ENCODE peak calls at places on chromosomes 4 and X, in six cellular contexts. J is NCI-H146; I is HCT116; K is tibial nerve; V is stimulated activated CD4-positive, alpha-beta T cell treated with anti-CD3 and anti-CD28 coated beads, Interleukin-15, amount 100 ng/mL, for 48 hours; H is SJCRH30. E is an unnamed sample.

GRCh38 chrX:112113460-112113859 is 30.9 kb upstream of the TRPC5 start:
- DNase-seq in V (no peak), H (no peak), I (no peak), K (no peak), J (no peak), E (no peak)

GRCh38 chr4:65825121-65825520 is 154.8 kb upstream of the EPHA5 start:
- DNase-seq in I (no peak), J (no peak), H (no peak), V (no peak), K (no peak), E (no peak)

GRCh38 chr4:7607156-7607910 is 172.6 kb upstream of the PSAPL1 start:
- DNase-seq in V (no peak), I (no peak), H (peak; percentile 66), K (peak; percentile 56), J (no peak), E (no peak)

GRCh38 chr4:42626629-42627028 is 30.3 kb downstream of the ATP8A1 start:
- DNase-seq in I (no peak), J (no peak), H (no peak), K (no peak), V (no peak), E (no peak)

GRCh38 chrX:119690921-119691716 is 1.8 kb downstream of the SEPTIN6 start:
- DNase-seq in J (no peak), K (no peak), H (no peak), V (peak; percentile 78), I (no peak), E (no peak)

GRCh38 chr4:153479118-153479517 is 13.0 kb downstream of the TMEM131L start:
- DNase-seq in J (no peak), I (no peak), H (no peak), K (no peak), V (no peak), E (no peak)

GRCh38 chr4:8703401-8703696 is 110.8 kb downstream of the CPZ start:
- DNase-seq in J (no peak), V (no peak), H (no peak), I (no peak), K (no peak), E (no peak)

GRCh38 chrX:15737957-15738685 is at the start of gene CA5B:
- DNase-seq in V (peak; percentile 99), K (peak; percentile 90), J (peak; percentile 91), H (no peak), I (peak; percentile 68), E (peak; percentile 94)

GRCh38 chrX:17028381-17028780 is 81.9 kb downstream of the REPS2 start:
- DNase-seq in V (no peak), K (no peak), J (no peak), H (no peak), I (no peak), E (no peak)

GRCh38 chr4:60313616-60314015 is 886.5 kb upstream of the ADGRL3 start:
- DNase-seq in I (no peak), J (no peak), V (no peak), K (no peak), H (no peak), E (no peak)

GRCh38 chr4:15735531-15735930 is 32.7 kb downstream of the BST1 start:
- DNase-seq in H (no peak), K (no peak), J (no peak), I (no peak), V (no peak), E (no peak)

GRCh38 chr4:75434105-75434504 is 80.1 kb downstream of the RCHY1 start:
- DNase-seq in I (no peak), V (no peak), H (no peak), K (no peak), J (peak; percentile 3), E (no peak)

GRCh38 chrX:154375156-154375504 is 696 bp upstream of the FLNA start:
- DNase-seq in K (no peak), V (no peak), I (no peak), H (no peak), J (no peak), E (no peak)

GRCh38 chr4:169899295-169899694 is 126.9 kb downstream of the MFAP3L start:
- DNase-seq in K (no peak), V (no peak), J (no peak), I (peak; percentile 78), H (peak; percentile 78), E (no peak)

GRCh38 chr4:52572936-52573485 is 86.1 kb downstream of the USP46 start:
- DNase-seq in V (no peak), I (no peak), J (no peak), H (no peak), K (no peak), E (no peak)

GRCh38 chr4:5878359-5878758 is 14.5 kb downstream of the CRMP1 start:
- DNase-seq in I (no peak), J (peak; percentile 80), V (no peak), H (no peak), K (no peak), E (no peak)

GRCh38 chrX:129772796-129773431 is 6.8 kb upstream of the SASH3 start:
- DNase-seq in V (no peak), I (no peak), K (peak; percentile 13), H (no peak), J (no peak), E (no peak)

GRCh38 chr4:7002336-7002735 is 40.8 kb upstream of the TADA2B start:
- DNase-seq in J (no peak), K (no peak), I (no peak), H (no peak), V (no peak), E (no peak)

GRCh38 chrX:123742440-123742839 is 9.6 kb upstream of the THOC2 start:
- DNase-seq in I (no peak), H (no peak), J (no peak), V (no peak), K (no peak), E (no peak)

GRCh38 chr4:107760281-107760947 is 40.4 kb upstream of the PAPSS1 start:
- DNase-seq in K (no peak), H (no peak), I (no peak), J (peak; percentile 7), V (no peak), E (no peak)

GRCh38 chr4:120869511-120870278 is 52.8 kb downstream of the PRDM5 start:
- DNase-seq in V (no peak), H (no peak), K (no peak), J (no peak), I (no peak), E (peak; percentile 38)

GRCh38 chr4:39587881-39588280 is 50.8 kb downstream of the SMIM14 start:
- DNase-seq in V (no peak), K (no peak), I (no peak), J (no peak), H (no peak), E (no peak)

GRCh38 chr4:26509681-26510333 is 19.5 kb upstream of the CCKAR start:
- DNase-seq in I (no peak), J (no peak), H (no peak), V (no peak), K (no peak), E (no peak)

GRCh38 chr4:11409632-11410031 is 19.1 kb downstream of the HS3ST1 start:
- DNase-seq in J (no peak), H (no peak), I (no peak), K (no peak), V (no peak), E (no peak)

GRCh38 chr4:2861631-2862436 is 18.2 kb downstream of the ADD1 start:
- DNase-seq in H (no peak), J (no peak), K (no peak), V (no peak), I (no peak), E (no peak)

GRCh38 chr4:151641167-151641566 is 119.6 kb downstream of the GATB start:
- DNase-seq in K (no peak), I (no peak), J (no peak), H (no peak), V (no peak), E (no peak)

GRCh38 chr4:110119347-110119746 is 79.1 kb downstream of the ELOVL6 start:
- DNase-seq in H (no peak), K (no peak), I (no peak), J (no peak), V (no peak), E (peak; percentile 68)

GRCh38 chr4:129821073-129821472 is 725.1 kb downstream of the C4orf33 start:
- DNase-seq in H (no peak), I (no peak), K (no peak), V (no peak), J (no peak), E (no peak)

GRCh38 chrX:39731390-39731680 is 366.4 kb downstream of the BCOR start:
- DNase-seq in H (no peak), V (no peak), K (no peak), I (no peak), J (no peak), E (no peak)

GRCh38 chrX:133258481-133258880 is 40.3 kb upstream of the TFDP3 start:
- DNase-seq in K (no peak), V (no peak), J (no peak), H (no peak), I (no peak), E (no peak)

GRCh38 chr4:89868261-89868660 is 26.4 kb upstream of the MMRN1 start:
- DNase-seq in V (no peak), H (no peak), K (no peak), I (no peak), J (no peak), E (no peak)

GRCh38 chr4:168797176-168797575 is 212.9 kb downstream of the CBR4 start:
- DNase-seq in J (no peak), H (no peak), V (no peak), I (no peak), K (no peak), E (no peak)

GRCh38 chrX:154541896-154542722 is 4.5 kb downstream of the G6PD start:
- DNase-seq in I (peak; percentile 34), J (no peak), K (peak; percentile 75), H (peak; percentile 67), V (no peak), E (no peak)

GRCh38 chr4:17723648-17724047 is 57.8 kb downstream of the FAM184B start:
- DNase-seq in J (no peak), I (no peak), K (no peak), H (no peak), V (no peak), E (no peak)

GRCh38 chr4:108314900-108315589 is 146.3 kb upstream of the LEF1 start:
- DNase-seq in V (no peak), J (no peak), K (no peak), I (no peak), H (no peak), E (no peak)